ENCODE peak calls at places on chromosomes 12 and 14, in ten cellular contexts. N is right cardiac atrium; C is CD4-positive, CD25-positive, alpha-beta regulatory T cell; W is aorta; L is CD8-positive, alpha-beta T cell; G is OCI-LY7; T is IMR-90; Q is upper lobe of right lung; P is A549; V is caudate nucleus. D is an unnamed sample.

GRCh38 chr12:96985515-96986362 is 78.7 kb downstream of the NEDD1 start:
- DNase-seq in N (peak), T (no peak), C (peak), L (peak), Q (peak), P (peak), W (no peak), G (peak), V (no peak), D (peak)

GRCh38 chr14:32697704-32698103 is 241.0 kb upstream of the NPAS3 start:
- DNase-seq in V (no peak), Q (no peak), P (no peak), C (no peak), L (no peak), G (no peak), N (no peak), T (peak), W (no peak), D (no peak)

GRCh38 chr12:26369588-26369987 is 174.2 kb downstream of the SSPN start:
- DNase-seq in W (peak), P (peak), G (no peak), Q (no peak), T (peak), L (no peak), V (no peak), C (no peak), N (no peak), D (no peak)

GRCh38 chr12:1668833-1669543 is 21.9 kb upstream of the ADIPOR2 start:
- DNase-seq in N (peak), W (no peak), L (no peak), T (no peak), Q (peak), G (no peak), V (no peak), P (no peak), C (no peak), D (no peak)

GRCh38 chr12:120760349-120761245 is 35.0 kb downstream of the ACADS start:
- DNase-seq in T (no peak), P (no peak), C (no peak), G (peak), W (no peak), N (no peak), Q (no peak), V (no peak), L (no peak), D (peak)

GRCh38 chr14:23056257-23056955 is 914 bp downstream of the CDH24 start:
- DNase-seq in G (peak), C (peak), Q (peak), N (peak), W (peak), L (peak), P (peak), T (peak), V (no peak), D (peak)

GRCh38 chr14:28763914-28764848 is 2.4 kb upstream of the FOXG1 start:
- DNase-seq in V (no peak), Q (no peak), W (no peak), P (no peak), T (no peak), C (no peak), N (no peak), G (no peak), L (no peak), D (no peak)

GRCh38 chr12:466039-466438 is 6.3 kb downstream of the B4GALNT3 start:
- DNase-seq in V (no peak), T (no peak), P (no peak), L (no peak), Q (peak), W (peak), C (no peak), N (peak), G (no peak), D (no peak)

GRCh38 chr14:73761621-73762355 is 47.6 kb upstream of the PNMA1 start:
- DNase-seq in T (no peak), L (no peak), C (no peak), N (no peak), Q (no peak), P (no peak), W (no peak), G (peak), V (no peak), D (no peak)

GRCh38 chr14:99334277-99334676 is 62.3 kb upstream of the BCL11B start:
- DNase-seq in V (no peak), L (no peak), W (no peak), N (no peak), C (no peak), Q (no peak), G (no peak), T (no peak), P (no peak), D (no peak)

GRCh38 chr12:1937481-1938224 is 19.2 kb upstream of the CACNA2D4 start:
- DNase-seq in G (no peak), W (no peak), V (no peak), N (no peak), P (no peak), T (no peak), Q (peak), C (no peak), L (no peak), D (no peak)

DNA sequence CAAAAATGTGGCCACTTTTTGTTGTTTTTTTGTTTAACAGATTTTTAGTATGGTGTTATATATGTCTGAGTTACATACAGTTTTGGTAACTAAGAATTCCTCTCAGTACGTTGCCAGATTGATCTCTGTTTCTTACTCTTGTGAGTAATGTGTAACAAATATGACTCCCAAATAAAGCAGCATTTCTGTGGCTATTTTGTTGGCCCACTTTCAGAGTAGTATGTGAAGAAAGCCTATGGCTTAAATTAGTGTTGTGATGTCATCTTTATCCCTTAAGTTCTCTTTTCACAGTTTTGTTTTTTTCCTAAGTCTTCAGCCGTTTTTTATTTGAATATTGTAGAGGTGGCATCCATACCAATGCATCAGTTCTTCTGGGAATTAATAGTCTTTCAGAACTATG is 10.7 kb downstream of the PCNX4 start:
- DNase-seq in P (no peak), V (no peak), Q (no peak), C (no peak), T (peak), G (no peak), L (no peak), N (no peak), W (no peak), D (no peak)
- H3K27ac ChIP-seq in P (no peak), V (no peak), Q (no peak), C (no peak), T (no peak), G (no peak), L (no peak), N (no peak), W (no peak), D (no peak)

GRCh38 chr14:35161231-35161630 is 38.9 kb downstream of the PRORP start:
- DNase-seq in P (peak), L (peak), Q (no peak), N (no peak), W (no peak), G (no peak), T (peak), C (no peak), V (no peak), D (no peak)
- H3K27ac ChIP-seq in P (peak), L (no peak), Q (no peak), N (no peak), W (no peak), G (no peak), T (no peak), C (peak), V (no peak), D (no peak)

GRCh38 chr12:71250186-71250585 is 92.4 kb upstream of the TSPAN8 start:
- DNase-seq in Q (no peak), C (no peak), N (no peak), G (no peak), L (no peak), T (no peak), V (no peak), P (no peak), W (no peak), D (no peak)

GRCh38 chr12:71252473-71252872 is 94.7 kb upstream of the TSPAN8 start:
- DNase-seq in N (no peak), C (no peak), G (no peak), V (no peak), L (no peak), W (no peak), T (no peak), Q (no peak), P (no peak), D (no peak)
- H3K27ac ChIP-seq in N (no peak), C (no peak), G (no peak), V (no peak), L (no peak), W (no peak), T (no peak), Q (no peak), P (no peak), D (no peak)

DNA sequence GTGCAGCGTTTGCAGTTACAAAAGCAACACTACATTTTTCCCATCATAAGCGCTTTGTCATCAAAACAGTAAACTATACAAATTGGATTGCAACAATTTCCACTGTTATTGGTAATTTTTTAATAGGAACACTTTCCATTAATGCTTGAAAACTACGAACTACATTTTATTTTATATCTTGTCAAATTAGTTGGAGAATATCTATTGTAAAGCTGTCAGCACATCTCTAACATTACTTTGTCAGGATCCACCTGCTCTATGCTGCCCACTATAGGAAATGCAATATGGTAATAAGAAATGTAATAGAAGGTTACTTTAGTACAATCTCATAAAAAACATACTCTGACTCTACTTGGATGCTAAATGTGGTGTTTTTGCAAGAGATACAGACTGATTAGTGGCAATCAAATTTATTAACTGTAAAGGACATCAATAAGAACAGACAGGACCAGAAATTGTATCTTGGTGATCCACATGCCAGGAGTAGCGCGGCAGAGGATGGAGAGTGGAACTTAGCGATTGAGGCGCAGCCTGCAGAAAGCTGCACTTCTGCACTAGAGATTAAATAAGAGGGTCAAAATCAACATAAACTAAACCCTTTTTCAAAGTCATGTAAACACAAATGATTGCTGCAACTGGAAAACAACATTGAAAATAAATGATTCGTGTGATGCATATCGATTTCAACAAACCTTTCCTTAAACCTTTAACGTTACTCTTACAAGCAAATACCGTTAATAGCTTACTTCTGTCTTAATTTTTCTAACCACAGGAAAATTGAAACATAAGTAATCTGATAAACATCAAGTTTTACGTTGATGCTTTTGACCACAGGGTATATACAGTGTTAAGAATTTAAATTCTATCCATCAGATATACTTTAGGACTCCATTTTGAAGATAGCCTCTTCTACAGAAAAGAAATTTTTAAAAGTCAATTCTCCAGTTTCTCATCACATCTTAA is 3.6 kb upstream of the ARID2 start:
- DNase-seq in L (no peak), G (peak), W (no peak), Q (no peak), T (peak), V (peak), P (peak), N (peak), C (peak), D (peak)
- H3K27ac ChIP-seq in L (peak), G (peak), W (peak), Q (peak), T (peak), V (peak), P (peak), N (peak), C (peak), D (peak)

DNA sequence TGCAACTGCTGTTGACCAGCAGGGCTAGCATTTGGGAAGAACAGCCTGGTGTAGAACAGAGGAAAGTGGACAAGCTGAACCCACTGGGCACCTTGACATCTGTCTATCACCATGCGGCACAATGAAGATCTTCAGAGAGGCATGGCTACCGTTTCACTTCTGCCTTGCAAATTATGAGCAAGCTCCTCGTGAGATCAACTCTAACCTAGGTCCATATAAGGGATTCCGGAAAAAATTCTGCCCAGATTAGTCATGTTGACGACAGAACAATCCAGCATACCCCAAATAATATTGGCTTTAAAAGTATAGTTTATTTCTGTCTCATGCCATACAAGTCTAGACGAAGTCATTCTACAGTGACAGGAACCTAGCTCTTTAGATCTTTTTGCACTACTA is 91.6 kb upstream of the ATF7IP start:
- DNase-seq in N (no peak), V (no peak), C (no peak), G (peak), Q (no peak), W (no peak), T (peak), P (no peak), L (no peak), D (no peak)
- H3K27ac ChIP-seq in N (no peak), V (peak), C (no peak), G (peak), Q (peak), W (no peak), T (peak), P (no peak), L (no peak), D (no peak)

DNA sequence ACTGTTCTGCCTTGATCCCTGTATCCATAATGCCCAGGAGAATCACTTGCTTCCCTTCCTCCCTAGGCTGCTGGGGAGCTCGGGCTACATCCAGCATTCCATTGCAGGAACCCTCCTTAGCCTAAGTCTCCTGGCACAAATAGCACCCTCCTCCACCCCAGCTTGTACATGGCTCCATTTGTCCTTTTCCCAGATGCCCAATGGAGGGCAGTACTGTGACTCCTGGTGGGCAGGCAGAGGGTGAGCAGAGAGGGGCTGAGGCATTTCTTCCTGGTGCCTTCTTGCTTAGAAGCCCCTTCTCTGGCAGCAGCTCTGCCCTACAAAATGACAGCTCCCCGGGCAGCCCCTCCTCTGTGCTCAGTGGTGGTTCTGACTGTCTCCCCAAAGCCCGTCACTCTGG is 86.5 kb downstream of the RBM19 start:
- DNase-seq in L (no peak), N (no peak), C (no peak), V (no peak), G (no peak), Q (no peak), T (no peak), W (no peak), P (no peak), D (no peak)
- H3K27ac ChIP-seq in L (no peak), N (no peak), C (no peak), V (no peak), G (no peak), Q (no peak), T (no peak), W (no peak), P (no peak), D (no peak)

D was measured in naive thymus-derived CD4-positive, alpha-beta T cell.